ENCODE peak calls at places on chromosomes 2 and 18, in nine cellular contexts. E is stimulated activated CD4-positive, alpha-beta T cell treated with anti-CD3 and anti-CD28 coated beads, Interleukin-2, amount 100 ng/mL, for 48 hours; F is 8988T; I is AG04450; O is NCI-H1417; G is NCI-H774; W is cardiac fibroblast; J is left cardiac atrium; L is HTR-8/SVneo. N is an unnamed sample.

GRCh38 chr2:180507028-180507427 is 473.4 kb upstream of the UBE2E3 start:
- DNase-seq in E (no peak), L (no peak), W (peak), F (no peak), J (no peak), O (no peak), G (no peak), I (no peak), N (no peak)

GRCh38 chr2:157830696-157831570 is 45.2 kb downstream of the ACVR1 start:
- DNase-seq in G (no peak), I (peak), L (peak), O (no peak), F (no peak), W (peak), J (no peak), E (no peak), N (peak)

GRCh38 chr2:240820014-240820606 is at the start of gene KIF1A:
- DNase-seq in O (peak), F (no peak), J (peak), I (no peak), G (peak), E (no peak), W (no peak), L (no peak), N (no peak)

GRCh38 chr2:171564463-171564862 is 42.2 kb downstream of the CYBRD1 start:
- DNase-seq in O (no peak), W (no peak), E (no peak), F (no peak), J (no peak), G (no peak), I (peak), L (no peak), N (no peak)

GRCh38 chr2:203122317-203122998 is 107.8 kb downstream of the NBEAL1 start:
- DNase-seq in I (no peak), J (no peak), W (peak), G (peak), L (no peak), E (no peak), F (no peak), O (peak), N (no peak)

GRCh38 chr18:79429381-79429780 is 33.7 kb downstream of the NFATC1 start:
- DNase-seq in J (no peak), L (no peak), O (no peak), I (no peak), W (no peak), F (no peak), G (no peak), E (no peak), N (no peak)

GRCh38 chr2:241051578-241052487 is 50.3 kb downstream of the MTERF4 start:
- DNase-seq in L (no peak), I (no peak), O (no peak), J (no peak), F (no peak), G (no peak), W (no peak), E (no peak), N (no peak)

GRCh38 chr2:97936199-97936598 is 59.5 kb downstream of the TMEM131 start:
- DNase-seq in W (no peak), F (no peak), L (no peak), I (no peak), O (peak), G (peak), J (no peak), E (no peak), N (peak)

GRCh38 chr2:102806250-102806837 is 44.5 kb downstream of the TMEM182 start:
- DNase-seq in F (peak), O (peak), I (peak), E (peak), L (peak), G (peak), W (peak), J (peak), N (peak)

GRCh38 chr18:73827801-73828200 is 319.8 kb downstream of the FBXO15 start:
- DNase-seq in F (no peak), G (no peak), W (no peak), E (no peak), L (no peak), J (no peak), I (no peak), O (no peak), N (no peak)

GRCh38 chr2:132037527-132038178 is 124.1 kb downstream of the ANKRD30BL start:
- DNase-seq in W (no peak), J (peak), I (no peak), F (no peak), O (peak), G (no peak), E (no peak), L (no peak), N (no peak)

GRCh38 chr2:237351046-237351445 is 62.9 kb downstream of the COL6A3 start:
- DNase-seq in O (no peak), W (no peak), G (no peak), J (no peak), L (no peak), E (no peak), F (no peak), I (no peak), N (no peak)

GRCh38 chr18:77072566-77072965 is 60.0 kb downstream of the MBP start:
- DNase-seq in W (no peak), O (no peak), J (no peak), I (no peak), F (no peak), E (no peak), G (no peak), L (no peak), N (no peak)

GRCh38 chr18:75207298-75208054 is 1.5 kb downstream of the PTGR3 start:
- DNase-seq in L (no peak), E (no peak), G (no peak), I (no peak), J (no peak), O (no peak), W (peak), F (no peak), N (no peak)

GRCh38 chr18:9653390-9653789 is 39.0 kb upstream of the PPP4R1 start:
- DNase-seq in J (peak), L (no peak), F (no peak), E (no peak), W (peak), G (peak), O (peak), I (no peak), N (no peak)

GRCh38 chr2:71526131-71526530 is 72.8 kb downstream of the DYSF start:
- DNase-seq in W (no peak), G (no peak), J (no peak), L (no peak), F (no peak), I (no peak), O (no peak), E (no peak), N (no peak)

GRCh38 chr2:233988581-233988980 is 61.9 kb upstream of the SPP2 start:
- DNase-seq in I (no peak), W (no peak), G (no peak), F (no peak), J (no peak), L (no peak), O (no peak), E (no peak), N (no peak)

GRCh38 chr2:200575957-200576356 is 9.9 kb upstream of the AOX1 start:
- DNase-seq in F (no peak), G (no peak), E (no peak), I (no peak), J (no peak), W (peak), L (peak), O (no peak), N (no peak)

GRCh38 chr2:158953926-158954763 is 14.3 kb upstream of the TANC1 start:
- DNase-seq in L (peak), E (peak), O (peak), G (peak), I (no peak), W (peak), F (no peak), J (peak), N (no peak)

GRCh38 chr2:39996653-39997080 is 217.6 kb upstream of the THUMPD2 start:
- DNase-seq in J (no peak), L (no peak), I (peak), W (peak), O (no peak), G (no peak), E (no peak), F (no peak), N (peak)

GRCh38 chr18:27656167-27656778 is 471.2 kb upstream of the CHST9 start:
- DNase-seq in G (no peak), E (no peak), O (no peak), W (peak), F (no peak), I (no peak), J (no peak), L (no peak), N (no peak)

GRCh38 chr2:166372046-166372445 is 3.7 kb downstream of the SCN9A start:
- DNase-seq in F (no peak), E (no peak), I (peak), J (no peak), W (peak), G (no peak), O (no peak), L (no peak), N (no peak)

GRCh38 chr18:77250501-77250925 is 865 bp downstream of the GALR1 start:
- DNase-seq in F (no peak), L (no peak), G (no peak), W (no peak), I (no peak), J (no peak), O (no peak), E (no peak), N (no peak)

GRCh38 chr2:32479993-32480392 is 123.2 kb downstream of the BIRC6 start:
- DNase-seq in G (no peak), O (no peak), E (no peak), I (no peak), W (no peak), F (no peak), L (no peak), J (no peak), N (no peak)

GRCh38 chr2:61512768-61513398 is 25.3 kb downstream of the XPO1 start:
- DNase-seq in F (no peak), J (no peak), I (no peak), G (no peak), W (no peak), E (no peak), O (no peak), L (no peak), N (no peak)

GRCh38 chr2:180872256-180872655 is 108.1 kb upstream of the UBE2E3 start:
- DNase-seq in W (peak), I (no peak), L (no peak), E (no peak), F (no peak), J (no peak), O (no peak), G (no peak), N (no peak)

GRCh38 chr2:29694741-29695140 is 226.6 kb downstream of the ALK start:
- DNase-seq in G (no peak), F (no peak), O (no peak), L (no peak), J (no peak), W (no peak), I (no peak), E (no peak), N (no peak)

GRCh38 chr18:46497129-46497528 is 159.9 kb downstream of the LOXHD1 start:
- DNase-seq in F (no peak), O (no peak), W (peak), L (no peak), I (no peak), J (no peak), G (no peak), E (peak), N (no peak)

GRCh38 chr2:159082119-159082518 is 113.7 kb downstream of the TANC1 start:
- DNase-seq in O (no peak), E (no peak), J (no peak), I (no peak), L (no peak), F (no peak), W (no peak), G (no peak), N (no peak)

GRCh38 chr2:28958689-28959088 is 22.4 kb upstream of the TOGARAM2 start:
- DNase-seq in O (peak), F (peak), L (peak), J (peak), G (peak), W (peak), I (peak), E (peak), N (peak)

GRCh38 chr2:18630101-18630500 is 40.7 kb upstream of the NT5C1B start:
- DNase-seq in G (no peak), W (peak), E (no peak), O (no peak), L (no peak), F (no peak), J (no peak), I (no peak), N (no peak)

GRCh38 chr2:111050701-111051376 is 69.9 kb upstream of the BCL2L11 start:
- DNase-seq in L (no peak), W (no peak), O (no peak), F (no peak), G (no peak), J (no peak), I (no peak), E (no peak), N (no peak)

GRCh38 chr18:45954070-45954712 is 12.9 kb downstream of the EPG5 start:
- DNase-seq in G (no peak), I (peak), F (no peak), L (peak), E (no peak), W (peak), O (no peak), J (no peak), N (peak)